ENCODE peak calls at places on chromosomes 1 and 21, in ten cellular contexts. W, P, I, B, E, C, A, K, N and F are unnamed samples.

GRCh38 chr1:167207940-167208623 is 12.6 kb upstream of the POU2F1 start:
- DNase-seq in K (no peak), N (no peak), I (no peak), A (no peak), B (no peak), E (no peak), P (no peak), C (no peak), W (no peak), F (no peak)

GRCh38 chr1:67618285-67619018 is 66.5 kb upstream of the GADD45A start:
- DNase-seq in I (peak), E (peak), A (peak), W (peak), K (peak), B (peak), C (peak), N (peak), P (peak), F (peak)

GRCh38 chr1:24705260-24706073 is 39.8 kb upstream of the CLIC4 start:
- DNase-seq in P (peak), B (peak), K (peak), C (peak), A (peak), W (peak), I (peak), N (peak), E (peak), F (peak)

GRCh38 chr21:43701936-43702784 is 16.8 kb upstream of the PDXK start:
- DNase-seq in E (no peak), K (no peak), P (no peak), B (no peak), W (no peak), N (no peak), I (no peak), A (no peak), C (no peak), F (no peak)

GRCh38 chr1:31762726-31763670 is 1.1 kb downstream of the ADGRB2 start:
- DNase-seq in K (peak), N (no peak), B (peak), C (peak), E (peak), W (peak), A (peak), P (peak), I (peak), F (peak)

GRCh38 chr1:167533851-167534300 is 15.5 kb upstream of the CD247 start:
- DNase-seq in I (peak), K (peak), E (peak), W (peak), P (peak), B (no peak), N (no peak), C (peak), A (peak), F (peak)

GRCh38 chr1:229258851-229259110 is 12.1 kb upstream of the RAB4A start:
- DNase-seq in I (no peak), P (no peak), C (no peak), K (no peak), N (no peak), W (no peak), A (no peak), B (no peak), E (no peak), F (peak)

GRCh38 chr1:201184734-201185453 is 5.7 kb upstream of the IGFN1 start:
- DNase-seq in C (peak), N (no peak), I (peak), K (no peak), E (peak), A (no peak), W (peak), B (peak), P (peak), F (peak)

GRCh38 chr1:115771847-115772457 is 3.4 kb upstream of the CASQ2 start:
- DNase-seq in B (peak), P (peak), K (no peak), I (peak), E (peak), N (peak), A (peak), W (peak), C (peak), F (peak)

GRCh38 chr21:36608251-36608650 is 90.7 kb upstream of the SIM2 start:
- DNase-seq in N (no peak), I (no peak), K (no peak), P (no peak), A (no peak), B (no peak), W (no peak), C (no peak), E (no peak), F (no peak)

GRCh38 chr1:3756394-3756793 is 4.1 kb downstream of the CCDC27 start:
- DNase-seq in K (no peak), W (no peak), E (no peak), A (no peak), N (no peak), B (no peak), P (no peak), C (no peak), I (no peak), F (no peak)

GRCh38 chr1:218382261-218382660 is 37.1 kb downstream of the TGFB2 start:
- DNase-seq in A (no peak), I (no peak), W (no peak), B (no peak), C (no peak), N (no peak), P (no peak), E (no peak), K (no peak), F (no peak)

GRCh38 chr1:36421649-36422048 is 23.9 kb upstream of the LSM10 start:
- DNase-seq in I (no peak), P (no peak), K (no peak), E (no peak), N (no peak), C (no peak), A (no peak), B (no peak), W (no peak), F (no peak)

GRCh38 chr1:109112056-109112651 is 1.8 kb upstream of the ELAPOR1 start:
- DNase-seq in B (no peak), N (no peak), W (no peak), A (no peak), P (no peak), K (no peak), E (no peak), I (peak), C (no peak), F (no peak)

GRCh38 chr21:33314096-33314495 is 10.7 kb upstream of the IFNAR1 start:
- DNase-seq in E (no peak), K (no peak), I (no peak), A (no peak), P (no peak), B (no peak), W (no peak), N (no peak), C (no peak), F (no peak)

GRCh38 chr1:67469431-67469830 is 39.2 kb upstream of the SERBP1 start:
- DNase-seq in K (no peak), C (no peak), A (no peak), P (no peak), I (no peak), E (no peak), N (no peak), B (no peak), W (no peak), F (no peak)

GRCh38 chr21:42245348-42246185 is 26.6 kb downstream of the ABCG1 start:
- DNase-seq in A (no peak), N (no peak), B (no peak), P (no peak), E (no peak), W (no peak), I (no peak), K (no peak), C (no peak), F (peak)

GRCh38 chr1:227185291-227185690 is 133.0 kb downstream of the CDC42BPA start:
- DNase-seq in C (no peak), K (no peak), I (no peak), B (no peak), A (no peak), N (no peak), W (no peak), P (no peak), E (no peak), F (no peak)

GRCh38 chr1:216014046-216014445 is 409.2 kb downstream of the USH2A start:
- DNase-seq in E (no peak), I (no peak), W (no peak), A (no peak), B (no peak), C (no peak), N (no peak), P (no peak), K (no peak), F (no peak)

GRCh38 chr1:28449904-28450303 is 55.9 kb upstream of the RCC1 start:
- DNase-seq in C (no peak), I (no peak), W (no peak), N (no peak), A (no peak), E (no peak), P (no peak), K (no peak), B (no peak), F (no peak)

GRCh38 chr1:169527461-169528213 is 41.9 kb upstream of the SLC19A2 start:
- DNase-seq in P (no peak), K (no peak), N (no peak), E (no peak), C (no peak), A (no peak), B (no peak), W (no peak), I (no peak), F (no peak)

GRCh38 chr1:100713636-100714035 is 5.9 kb upstream of the VCAM1 start:
- DNase-seq in K (no peak), W (no peak), B (no peak), C (no peak), P (no peak), I (no peak), E (no peak), A (no peak), N (no peak), F (no peak)

GRCh38 chr1:25563330-25564215 is 20.2 kb downstream of the LDLRAP1 start:
- DNase-seq in E (no peak), A (no peak), P (peak), N (no peak), I (no peak), K (no peak), B (no peak), W (no peak), C (no peak), F (no peak)

GRCh38 chr21:27275294-27275927 is 308.5 kb upstream of the ADAMTS5 start:
- DNase-seq in P (no peak), C (no peak), K (no peak), E (no peak), I (no peak), N (no peak), B (no peak), W (no peak), A (no peak), F (no peak)

GRCh38 chr1:231049121-231049979 is 9.3 kb upstream of the FAM89A start:
- DNase-seq in C (no peak), E (no peak), A (no peak), K (no peak), N (no peak), P (no peak), I (peak), B (no peak), W (no peak), F (no peak)

GRCh38 chr1:211902624-211903291 is 72.2 kb upstream of the LPGAT1 start:
- DNase-seq in E (no peak), I (no peak), B (no peak), P (no peak), W (no peak), C (no peak), N (no peak), K (no peak), A (no peak), F (no peak)
- TF ChIP-seq CTCF in E (no peak), I (no peak), B (no peak), P (no peak), W (no peak), C (no peak), N (no peak), K (no peak), A (no peak), F (no peak)

GRCh38 chr1:110960777-110961420 is 2.8 kb downstream of the LRIF1 start:
- DNase-seq in N (no peak), B (no peak), E (no peak), C (no peak), K (no peak), P (no peak), A (no peak), I (no peak), W (no peak), F (no peak)

GRCh38 chr1:110964400-110964903 is 730 bp upstream of the LRIF1 start:
- DNase-seq in N (no peak), E (no peak), C (no peak), P (no peak), A (no peak), W (no peak), B (no peak), I (no peak), K (no peak), F (no peak)

GRCh38 chr1:110962892-110963665 is 643 bp downstream of the LRIF1 start:
- DNase-seq in N (peak), K (peak), I (peak), B (peak), P (peak), A (peak), C (peak), W (peak), E (peak), F (peak)

GRCh38 chr1:110961902-110962301 is 1.8 kb downstream of the LRIF1 start:
- DNase-seq in B (no peak), K (no peak), A (no peak), W (no peak), I (no peak), C (no peak), E (no peak), P (no peak), N (no peak), F (no peak)

GRCh38 chr1:110963666-110964399 is at the start of gene LRIF1:
- DNase-seq in I (peak), K (peak), A (peak), W (peak), N (peak), P (peak), B (peak), C (peak), E (peak), F (peak)
- TF ChIP-seq POLR2A in I (peak), K (peak), A (peak), W (no peak), N (no peak), P (peak), B (peak), C (peak), E (peak), F (peak)

GRCh38 chr1:165633624-165634023 is 2.6 kb downstream of the MGST3 start:
- DNase-seq in P (no peak), B (no peak), N (no peak), I (no peak), A (no peak), C (no peak), K (no peak), W (no peak), E (no peak), F (no peak)
- H3K4me3 ChIP-seq in P (peak), B (peak), N (no peak), I (no peak), A (no peak), C (no peak), K (no peak), W (no peak), E (peak), F (no peak)

DNA sequence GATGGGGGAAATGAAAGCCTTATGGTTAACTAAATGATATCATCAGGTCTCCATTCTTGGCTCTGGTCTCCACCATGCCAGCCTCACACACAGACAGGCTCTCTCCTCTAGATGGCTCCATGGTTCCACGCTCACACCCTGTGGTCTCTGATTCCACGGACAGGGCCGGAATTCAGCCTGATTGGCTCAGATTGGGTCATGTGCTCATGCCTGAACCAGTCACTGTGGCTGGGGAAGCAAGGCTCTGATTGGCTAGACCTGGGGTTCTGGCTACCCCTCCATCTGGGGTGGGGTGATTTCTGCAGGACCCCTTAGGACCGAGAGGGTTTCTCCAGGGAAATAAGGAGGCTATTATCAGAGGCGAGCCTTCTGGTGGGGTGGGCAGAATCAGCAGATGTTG is 277.0 kb downstream of the PTPRU start:
- DNase-seq in P (peak), K (no peak), C (no peak), E (no peak), B (no peak), N (no peak), W (no peak), I (peak), A (no peak), F (peak)
- TF ChIP-seq CTCF in P (no peak), K (no peak), C (no peak), E (no peak), B (peak), N (no peak), W (no peak), I (peak), A (no peak), F (no peak)

DNA sequence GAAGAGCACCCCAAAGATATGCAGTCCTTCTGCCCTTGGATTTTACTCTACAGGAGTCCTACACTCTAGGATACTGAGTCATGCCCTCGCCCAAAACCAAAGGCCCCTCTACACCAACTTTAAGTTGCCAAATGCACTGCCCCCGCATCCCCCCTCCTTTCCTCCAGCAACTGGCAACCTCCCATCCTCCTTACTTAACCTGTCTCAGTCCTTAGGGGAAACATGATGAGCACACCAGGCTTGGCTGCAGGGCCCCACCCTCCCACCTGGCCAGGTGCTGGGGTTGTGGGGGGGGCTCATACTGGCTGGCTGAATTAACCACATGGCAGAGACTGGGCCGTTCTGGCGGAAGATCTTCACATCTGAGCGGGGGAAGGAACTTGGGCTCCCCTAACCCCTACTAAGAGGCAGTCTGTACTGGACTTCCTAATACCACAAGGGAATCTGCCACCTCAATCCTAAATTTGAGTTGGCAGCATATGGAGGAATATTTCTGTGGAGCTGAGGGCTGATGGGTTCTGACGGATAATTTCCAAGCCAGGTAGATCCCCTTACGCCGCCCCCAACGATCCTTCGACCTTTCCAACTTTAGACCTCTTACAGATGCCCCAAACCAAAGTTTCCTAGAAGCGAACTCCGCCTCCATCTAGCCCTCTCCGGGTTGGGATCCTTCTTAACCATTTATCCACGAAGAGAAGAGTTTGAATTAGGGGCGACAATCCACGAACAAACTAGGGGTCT is 1.1 kb downstream of the HDGF start:
- DNase-seq in K (peak), E (peak), N (no peak), I (peak), A (no peak), B (no peak), C (peak), W (peak), P (peak), F (no peak)
- TF ChIP-seq POLR2A in K (no peak), E (no peak), N (no peak), I (no peak), A (no peak), B (peak), C (no peak), W (no peak), P (no peak), F (no peak)

GRCh38 chr1:112992780-112993179 is 36.8 kb upstream of the SLC16A1 start:
- DNase-seq in B (no peak), K (no peak), C (no peak), A (no peak), W (no peak), I (no peak), N (no peak), E (no peak), P (no peak), F (no peak)
- H3K4me3 ChIP-seq in B (no peak), K (no peak), C (no peak), A (no peak), W (no peak), I (no peak), N (no peak), E (no peak), P (no peak), F (no peak)

GRCh38 chr1:19488136-19488535 is 2.8 kb upstream of the CAPZB start:
- DNase-seq in K (no peak), N (no peak), C (no peak), A (no peak), P (no peak), I (no peak), E (peak), B (no peak), W (no peak), F (no peak)
- TF ChIP-seq CTCF in K (no peak), N (no peak), C (no peak), A (no peak), P (no peak), I (no peak), E (no peak), B (no peak), W (no peak), F (no peak)

GRCh38 chr1:206470692-206471414 is 577 bp downstream of the IKBKE start:
- DNase-seq in C (peak), E (no peak), A (no peak), N (no peak), B (no peak), P (no peak), K (no peak), W (peak), I (no peak), F (no peak)
- TF ChIP-seq POLR2A in C (no peak), E (no peak), A (no peak), N (no peak), B (no peak), P (no peak), K (no peak), W (no peak), I (no peak), F (no peak)

DNA sequence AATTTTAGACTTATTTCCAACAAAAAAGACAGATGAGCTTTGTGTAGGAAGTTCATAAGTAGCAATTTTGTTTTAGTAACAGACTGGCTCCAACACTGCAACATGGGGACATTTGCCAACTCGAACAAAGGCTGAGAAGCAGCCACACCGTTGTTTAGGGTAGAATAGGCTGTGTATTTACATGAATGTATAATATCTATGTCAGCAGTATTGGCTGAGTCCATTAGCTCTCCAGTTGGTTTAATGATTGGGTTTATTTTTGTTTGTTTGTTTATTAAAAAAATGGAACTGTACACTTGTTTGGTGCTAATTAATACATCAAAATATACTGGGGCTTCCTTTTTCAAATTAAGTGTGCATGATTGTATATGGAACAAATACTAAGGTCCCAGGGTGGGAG is 7.3 kb upstream of the TMCO2 start:
- DNase-seq in W (no peak), N (no peak), K (no peak), B (no peak), P (no peak), A (no peak), I (no peak), C (no peak), E (no peak), F (peak)
- H3K4me3 ChIP-seq in W (no peak), N (no peak), K (no peak), B (no peak), P (no peak), A (no peak), I (no peak), C (no peak), E (no peak), F (no peak)